ENCODE peak calls at places on chromosomes 7 and 10, in four cellular contexts. F, R, Q and K are unnamed samples.

GRCh38 chr7:91276909-91277308 is 12.7 kb downstream of the FZD1 start:
- DNase-seq in R (no peak), Q (no peak), F (no peak), K (no peak)

GRCh38 chr7:138852469-138852868 is 54.5 kb upstream of the ATP6V0A4 start:
- DNase-seq in F (no peak), Q (no peak), R (no peak), K (no peak)

GRCh38 chr7:136958016-136958415 is 89.6 kb downstream of the CHRM2 start:
- DNase-seq in F (no peak), Q (no peak), R (no peak), K (no peak)

GRCh38 chr7:139094030-139094429 is 15.5 kb downstream of the ZC3HAV1 start:
- DNase-seq in Q (no peak), R (no peak), F (no peak), K (no peak)

GRCh38 chr7:1998146-1998545 is 234.6 kb downstream of the MAD1L1 start:
- DNase-seq in F (no peak), Q (no peak), R (no peak), K (no peak)

GRCh38 chr10:29925771-29926345 is 133.5 kb downstream of the JCAD start:
- DNase-seq in R (no peak), F (no peak), Q (no peak), K (no peak)

GRCh38 chr7:84729284-84729683 is 457.6 kb downstream of the SEMA3D start:
- DNase-seq in F (no peak), Q (no peak), R (no peak), K (no peak)

GRCh38 chr7:46859963-46860475 is 721.9 kb downstream of the TNS3 start:
- DNase-seq in F (peak), Q (no peak), R (no peak), K (no peak)

GRCh38 chr7:32298403-32299132 is 191.6 kb downstream of the LSM5 start:
- DNase-seq in R (no peak), Q (peak), F (peak), K (no peak)

GRCh38 chr10:131070856-131071255 is 240.7 kb downstream of the TCERG1L start:
- DNase-seq in R (no peak), Q (no peak), F (no peak), K (no peak)

GRCh38 chr7:74221713-74222112 is 11.9 kb downstream of the LAT2 start:
- DNase-seq in R (no peak), Q (no peak), F (no peak), K (no peak)

GRCh38 chr10:35203744-35204143 is 77.1 kb downstream of the CREM start:
- DNase-seq in Q (no peak), F (no peak), R (no peak), K (no peak)

GRCh38 chr7:90957883-90958282 is 306.4 kb upstream of the FZD1 start:
- DNase-seq in Q (no peak), R (no peak), F (no peak), K (no peak)

GRCh38 chr7:138435231-138435919 is 24.7 kb upstream of the TRIM24 start:
- DNase-seq in R (no peak), Q (no peak), F (no peak), K (no peak)

GRCh38 chr7:112495820-112496462 is 15.2 kb downstream of the LSMEM1 start:
- DNase-seq in R (peak), Q (peak), F (no peak), K (peak)

GRCh38 chr10:123835575-123835974 is 56.0 kb downstream of the CPXM2 start:
- DNase-seq in F (no peak), Q (no peak), R (no peak), K (no peak)

GRCh38 chr7:98211221-98211675 is at the start of gene BHLHA15:
- DNase-seq in F (no peak), R (peak), Q (peak), K (no peak)

GRCh38 chr10:129161184-129161583 is 305.9 kb upstream of the MGMT start:
- DNase-seq in Q (no peak), F (no peak), R (peak), K (no peak)

GRCh38 chr7:74572301-74573090 is 85.0 kb upstream of the GTF2I start:
- DNase-seq in Q (peak), F (peak), R (no peak), K (no peak)

GRCh38 chr7:105685099-105685609 is 103.9 kb upstream of the EFCAB10 start:
- DNase-seq in Q (no peak), R (no peak), F (no peak), K (no peak)

GRCh38 chr7:136870799-136871487 is 2.5 kb downstream of the CHRM2 start:
- DNase-seq in Q (peak), R (no peak), F (peak), K (no peak)

GRCh38 chr10:13608246-13608853 is 21.6 kb downstream of the PRPF18 start:
- DNase-seq in F (peak), R (no peak), Q (no peak), K (no peak)

GRCh38 chr10:128864554-128865300 is 602.3 kb upstream of the MGMT start:
- DNase-seq in F (no peak), R (no peak), Q (no peak), K (no peak)

GRCh38 chr7:4791738-4792536 is 16.5 kb downstream of the AP5Z1 start:
- DNase-seq in R (peak), F (peak), Q (peak), K (peak)

GRCh38 chr7:137539111-137539715 is 195.7 kb upstream of the PTN start:
- DNase-seq in Q (no peak), R (no peak), F (no peak), K (no peak)

GRCh38 chr10:15515207-15515606 is 144.1 kb upstream of the FAM171A1 start:
- DNase-seq in Q (no peak), R (no peak), F (no peak), K (no peak)

GRCh38 chr10:86361134-86362128 is 5.2 kb downstream of the GRID1 start:
- DNase-seq in R (peak), F (peak), Q (no peak), K (no peak)

GRCh38 chr10:23035569-23035968 is 59.8 kb upstream of the MSRB2 start:
- DNase-seq in F (no peak), Q (no peak), R (no peak), K (no peak)

GRCh38 chr7:82284936-82285519 is 158.5 kb downstream of the CACNA2D1 start:
- DNase-seq in Q (no peak), R (no peak), F (no peak), K (no peak)

GRCh38 chr10:62491597-62491996 is 117.4 kb downstream of the ZNF365 start:
- DNase-seq in R (no peak), Q (no peak), F (no peak), K (no peak)

GRCh38 chr7:133601607-133602006 is 348.7 kb downstream of the EXOC4 start:
- DNase-seq in Q (no peak), R (no peak), F (no peak), K (no peak)